ENCODE peak calls at places on chromosomes 1 and 21, in nine cellular contexts. E is cardiac muscle cell; X is natural killer cell treated with Interleukin-12 subunit alpha and Interleukin-12 subunit beta and Interleukin-15 and Interleukin-18, amount 100 ng/mL, for 72 hours; W is HTR-8/SVneo; U is left cardiac atrium; M is RCC 7860; D is activated T-cell treated with anti-CD3 and anti-CD28 coated beads, Interleukin-2, amount 50 U/mL, for 24 hours; P is heart left ventricle; I is stimulated activated CD8-positive, alpha-beta memory T cell treated with anti-CD3 and anti-CD28 coated beads, Interleukin-7, amount 100 ng/mL, for 1 hour. Q is an unnamed sample.

GRCh38 chr1:85607126-85607912 is 26.8 kb downstream of the CCN1 start:
- DNase-seq in E (peak; percentile 30), P (no peak), X (no peak), U (no peak), W (peak; percentile 81), I (no peak), D (no peak), M (peak; percentile 100), Q (no peak)

GRCh38 chr21:31897311-31897710 is 24.5 kb downstream of the HUNK start:
- DNase-seq in D (no peak), X (no peak), U (no peak), E (no peak), I (no peak), M (no peak), P (no peak), W (no peak), Q (no peak)

GRCh38 chr21:45541221-45542039 is 810 bp downstream of the SLC19A1 start:
- DNase-seq in P (peak; percentile 80), W (peak; percentile 86), X (peak; percentile 82), E (peak; percentile 39), U (peak; percentile 90), M (peak; percentile 56), I (peak; percentile 36), D (peak; percentile 87), Q (no peak)

GRCh38 chr1:55437692-55438091 is 222.5 kb upstream of the USP24 start:
- DNase-seq in P (no peak), U (no peak), W (no peak), E (no peak), M (no peak), I (no peak), D (no peak), X (no peak), Q (no peak)

GRCh38 chr1:205664399-205665108 is 15.8 kb downstream of the SLC45A3 start:
- DNase-seq in E (no peak), I (no peak), W (no peak), X (no peak), P (no peak), U (no peak), M (peak; percentile 17), D (no peak), Q (no peak)

GRCh38 chr1:77068013-77068412 is 151.2 kb downstream of the PIGK start:
- DNase-seq in E (no peak), I (no peak), W (no peak), X (no peak), P (no peak), D (no peak), M (no peak), U (no peak), Q (no peak)

GRCh38 chr1:186983327-186983726 is 154.6 kb downstream of the PLA2G4A start:
- DNase-seq in M (no peak), W (no peak), P (no peak), U (peak; percentile 57), D (no peak), X (no peak), E (peak; percentile 40), I (no peak), Q (no peak)

GRCh38 chr1:47572731-47573505 is 135.1 kb downstream of the FOXD2 start:
- DNase-seq in E (peak; percentile 53), P (no peak), D (no peak), M (no peak), X (no peak), I (no peak), W (no peak), U (no peak), Q (no peak)

GRCh38 chr1:211198111-211198510 is 61.1 kb upstream of the RCOR3 start:
- DNase-seq in U (no peak), X (no peak), D (no peak), P (no peak), M (peak; percentile 39), W (peak; percentile 12), I (no peak), E (no peak), Q (no peak)

GRCh38 chr1:156458181-156458503 is 42.4 kb downstream of the MEF2D start:
- DNase-seq in P (no peak), M (peak; percentile 39), X (no peak), D (no peak), E (no peak), W (no peak), I (no peak), U (no peak), Q (no peak)

GRCh38 chr1:41342774-41343355 is 18.4 kb upstream of the FOXO6 start:
- DNase-seq in M (no peak), D (no peak), X (no peak), E (no peak), W (no peak), U (no peak), P (no peak), I (no peak), Q (no peak)

GRCh38 chr1:93801471-93801870 is 77.5 kb downstream of the DNTTIP2 start:
- DNase-seq in W (no peak), P (no peak), U (no peak), D (no peak), I (no peak), E (no peak), X (no peak), M (no peak), Q (no peak)

GRCh38 chr1:181036107-181036843 is 2.5 kb downstream of the MR1 start:
- DNase-seq in U (no peak), M (no peak), D (no peak), P (no peak), X (no peak), E (no peak), I (no peak), W (no peak), Q (no peak)

GRCh38 chr1:1411626-1412025 is 4.5 kb upstream of the MRPL20 start:
- DNase-seq in E (no peak), U (peak; percentile 13), W (no peak), P (no peak), I (no peak), D (no peak), M (no peak), X (no peak), Q (no peak)

GRCh38 chr1:13892671-13893325 is 192.8 kb downstream of the PRDM2 start:
- DNase-seq in P (no peak), W (no peak), E (peak; percentile 62), I (no peak), X (no peak), D (no peak), U (no peak), M (no peak), Q (no peak)

GRCh38 chr1:54934869-54935268 is 45.6 kb upstream of the TMEM61 start:
- DNase-seq in I (no peak), X (no peak), D (no peak), P (no peak), E (no peak), M (peak; percentile 79), U (no peak), W (peak; percentile 48), Q (no peak)

GRCh38 chr1:28718601-28719331 is 18.0 kb upstream of the YTHDF2 start:
- DNase-seq in U (peak; percentile 26), D (no peak), M (no peak), E (no peak), I (no peak), W (no peak), X (no peak), P (no peak), Q (no peak)

GRCh38 chr1:36989260-36989659 is 45.1 kb downstream of the GRIK3 start:
- DNase-seq in M (no peak), E (no peak), W (no peak), I (no peak), X (no peak), P (no peak), D (no peak), U (no peak), Q (no peak)

GRCh38 chr1:36136535-36136934 is 11.5 kb upstream of the COL8A2 start:
- DNase-seq in I (no peak), W (no peak), X (no peak), P (peak; percentile 41), D (no peak), M (peak; percentile 19), U (peak; percentile 67), E (no peak), Q (no peak)

GRCh38 chr21:23963454-23963853 is 1643.8 kb downstream of the MRPL39 start:
- DNase-seq in W (no peak), D (no peak), M (no peak), U (no peak), P (no peak), E (no peak), X (no peak), I (no peak), Q (no peak)

GRCh38 chr1:174206148-174206826 is 47.0 kb downstream of the RABGAP1L start:
- DNase-seq in E (no peak), M (no peak), U (no peak), P (no peak), I (no peak), X (no peak), W (no peak), D (no peak), Q (no peak)

GRCh38 chr1:26280333-26281042 is 602 bp downstream of the SH3BGRL3 start:
- DNase-seq in U (no peak), P (no peak), W (peak; percentile 59), M (peak; percentile 72), I (no peak), E (no peak), X (no peak), D (no peak), Q (no peak)

GRCh38 chr1:50502147-50502546 is 78.9 kb upstream of the DMRTA2 start:
- DNase-seq in X (no peak), M (no peak), U (no peak), I (no peak), D (no peak), W (no peak), E (no peak), P (no peak), Q (no peak)

GRCh38 chr1:239884776-239885175 is 206.9 kb upstream of the FMN2 start:
- DNase-seq in X (no peak), W (no peak), M (no peak), D (no peak), U (no peak), P (no peak), E (no peak), I (no peak), Q (no peak)

GRCh38 chr1:35646043-35646442 is 4.7 kb upstream of the PSMB2 start:
- DNase-seq in E (no peak), W (peak; percentile 13), D (no peak), U (no peak), P (no peak), M (no peak), I (no peak), X (no peak), Q (no peak)

GRCh38 chr1:211468595-211468994 is 23.4 kb downstream of the RD3 start:
- DNase-seq in P (peak; percentile 42), X (no peak), W (no peak), I (no peak), D (no peak), E (no peak), U (no peak), M (no peak), Q (no peak)

Q was measured in memory B cell.